ENCODE peak calls at places on chromosomes 1 and 21, in seven cellular contexts. D, E, V, R, G, N and H are unnamed samples. For H3K4me1, the result is how much of the 10 kb centered on the place peaks cover.

GRCh38 chr1:223820976-223821375 is 24.8 kb downstream of the TP53BP2 start:
- DNase-seq in D (no peak), E (no peak), V (no peak), R (no peak), G (no peak), N (no peak), H (no peak)

GRCh38 chr1:93178418-93178817 is 1.8 kb downstream of the TMED5 start:
- DNase-seq in D (peak), E (no peak), V (no peak), R (peak), G (no peak), N (no peak), H (no peak)

GRCh38 chr1:247324204-247324787 is 7.4 kb downstream of the ZNF496 start:
- DNase-seq in D (no peak), E (no peak), V (no peak), R (no peak), G (no peak), N (no peak), H (no peak)

GRCh38 chr1:239884776-239885175 is 206.9 kb upstream of the FMN2 start:
- DNase-seq in D (no peak), E (no peak), V (no peak), R (peak), G (no peak), N (no peak), H (no peak)

GRCh38 chr21:15804247-15804985 is 74.6 kb downstream of the USP25 start:
- DNase-seq in D (no peak), E (no peak), V (no peak), R (no peak), G (no peak), N (no peak), H (no peak)

GRCh38 chr21:43023175-43023574 is 48.8 kb downstream of the PKNOX1 start:
- DNase-seq in D (no peak), E (no peak), V (no peak), R (no peak), G (no peak), N (no peak), H (no peak)

GRCh38 chr1:210232524-210233215 is at the start of gene SERTAD4:
- DNase-seq in D (peak), E (peak), V (no peak), R (peak), G (no peak), N (peak), H (peak)

GRCh38 chr1:90959352-90960206 is 62.3 kb downstream of the ZNF644 start:
- DNase-seq in D (no peak), E (no peak), V (no peak), R (peak), G (no peak), N (no peak), H (no peak)

DNA sequence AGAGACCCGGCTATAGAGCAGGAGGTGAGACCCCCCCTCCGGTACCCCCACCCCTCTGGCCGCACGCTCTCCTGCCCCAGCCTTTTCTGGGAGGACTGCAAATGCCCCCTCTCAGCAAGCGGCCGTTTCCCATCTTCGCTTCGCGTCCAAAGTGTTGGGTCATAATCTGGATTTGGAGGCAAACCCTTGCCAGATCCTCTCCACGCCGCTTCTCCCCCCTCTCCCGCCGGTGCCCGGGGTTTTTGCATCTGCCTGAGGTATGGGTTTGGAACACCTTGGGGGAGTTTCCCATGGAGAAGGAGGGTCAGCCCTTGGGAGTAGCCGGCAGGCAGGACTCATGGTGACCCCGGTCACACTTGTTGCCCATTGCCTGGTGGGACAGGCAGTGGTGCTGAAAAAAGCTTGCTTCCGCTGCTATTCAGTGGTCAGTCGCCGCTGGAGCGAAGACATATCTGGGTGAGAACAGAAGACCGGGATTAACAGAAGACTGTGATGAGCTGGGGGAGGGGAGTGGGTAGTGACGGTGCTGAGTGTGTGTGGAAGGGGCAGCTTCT is 948 bp downstream of the KCNK2 start:
- DNase-seq in D (no peak), E (peak), V (no peak), R (peak), G (peak), N (no peak), H (peak)
- H3K4me3 ChIP-seq in D (no peak), E (peak), V (no peak), R (peak), G (peak), N (peak), H (no peak)

GRCh38 chr1:53411541-53412152 is 47.6 kb upstream of the DMRTB1 start:
- DNase-seq in D (no peak), E (no peak), V (no peak), R (peak), G (no peak), N (no peak), H (no peak)

GRCh38 chr1:53412285-53413174 is 46.7 kb upstream of the DMRTB1 start:
- DNase-seq in D (no peak), E (no peak), V (no peak), R (no peak), G (no peak), N (no peak), H (no peak)

GRCh38 chr1:53414632-53415031 is 44.6 kb upstream of the DMRTB1 start:
- DNase-seq in D (no peak), E (no peak), V (no peak), R (no peak), G (no peak), N (no peak), H (no peak)

GRCh38 chr1:53415432-53415831 is 43.8 kb upstream of the DMRTB1 start:
- DNase-seq in D (no peak), E (no peak), V (no peak), R (no peak), G (no peak), N (no peak), H (no peak)

DNA sequence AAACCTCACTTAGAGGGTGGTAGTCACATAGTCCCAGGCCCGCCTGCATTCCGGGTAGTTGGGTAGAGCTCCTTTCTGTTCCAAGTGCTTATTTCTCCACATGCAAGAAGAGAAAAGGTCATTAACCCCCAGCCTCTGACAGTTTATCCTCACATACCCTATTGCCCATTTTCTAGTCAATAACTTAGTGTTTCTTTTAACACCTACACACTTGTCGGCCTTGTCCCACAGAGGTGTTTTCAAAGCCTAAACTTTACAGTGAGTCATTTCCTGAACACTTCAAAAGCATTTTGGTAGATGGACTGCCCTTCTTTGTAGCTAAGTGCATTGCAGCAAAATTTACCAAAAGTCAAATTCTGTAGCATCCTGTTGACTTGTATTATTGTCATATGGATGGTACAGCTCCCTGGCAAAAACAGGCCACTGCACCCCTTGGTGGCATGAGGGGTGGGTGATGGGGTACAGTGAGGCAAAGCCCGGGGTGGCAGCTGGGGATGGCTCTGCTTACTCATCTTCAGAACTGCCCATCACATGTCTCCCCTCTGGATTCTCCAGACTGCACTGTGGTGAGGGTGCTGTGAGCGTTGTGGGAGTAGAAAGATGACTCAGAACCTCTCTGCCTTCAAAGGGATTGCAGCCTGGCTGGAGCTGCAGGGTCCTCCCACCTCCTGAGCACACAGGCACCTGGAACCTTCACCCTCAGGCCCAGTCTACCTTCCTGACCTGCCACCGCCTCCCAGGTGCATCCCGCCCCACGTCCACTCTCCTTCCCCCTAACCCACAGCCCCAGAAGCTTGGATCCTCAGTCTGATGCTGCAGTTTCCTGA is 45.8 kb upstream of the DMRTB1 start:
- DNase-seq in D (no peak), E (no peak), V (peak), R (peak), G (no peak), N (no peak), H (no peak)
- H3K4me1 ChIP-seq in D (under half), E (under half), V (under half), R (under half), G (under half), N (under half), H (under half)

GRCh38 chr1:225652726-225653462 is at the start of gene ENAH:
- DNase-seq in D (peak), E (peak), V (peak), R (peak), G (peak), N (peak), H (peak)

GRCh38 chr1:225655509-225656258 is 2.8 kb upstream of the ENAH start:
- DNase-seq in D (peak), E (peak), V (no peak), R (peak), G (no peak), N (peak), H (peak)

GRCh38 chr1:225654688-225655508 is 2.0 kb upstream of the ENAH start:
- DNase-seq in D (no peak), E (no peak), V (no peak), R (no peak), G (no peak), N (no peak), H (no peak)

GRCh38 chr1:225653463-225654276 is 747 bp upstream of the ENAH start:
- DNase-seq in D (peak), E (peak), V (no peak), R (peak), G (peak), N (peak), H (peak)

DNA sequence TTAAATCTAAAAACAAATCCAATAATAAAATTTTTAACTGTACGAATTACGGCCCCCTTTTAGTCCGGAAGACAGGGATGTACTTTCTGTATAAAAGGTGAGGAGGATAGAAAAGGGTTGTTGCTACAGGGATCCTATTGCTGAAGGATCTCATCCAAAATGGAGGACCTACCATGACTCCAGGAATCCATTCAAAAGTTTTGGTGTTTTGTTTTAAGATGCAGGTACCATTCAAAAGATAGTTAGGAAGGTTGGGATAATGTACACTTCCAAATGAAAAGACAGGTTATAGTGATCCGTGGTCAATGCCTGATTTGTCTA is 1.3 kb upstream of the ENAH start:
- DNase-seq in D (peak), E (no peak), V (no peak), R (no peak), G (no peak), N (peak), H (no peak)
- H3K4me3 ChIP-seq in D (peak), E (peak), V (no peak), R (peak), G (peak), N (peak), H (peak)

GRCh38 chr1:112935474-112936289 is 20.3 kb downstream of the SLC16A1 start:
- DNase-seq in D (no peak), E (no peak), V (no peak), R (peak), G (no peak), N (peak), H (no peak)

GRCh38 chr1:112938188-112938587 is 17.8 kb downstream of the SLC16A1 start:
- DNase-seq in D (peak), E (no peak), V (no peak), R (no peak), G (no peak), N (no peak), H (no peak)

GRCh38 chr1:112937495-112937894 is 18.5 kb downstream of the SLC16A1 start:
- DNase-seq in D (peak), E (no peak), V (no peak), R (no peak), G (no peak), N (no peak), H (no peak)

GRCh38 chr1:112934562-112934952 is 21.4 kb downstream of the SLC16A1 start:
- DNase-seq in D (no peak), E (no peak), V (no peak), R (peak), G (no peak), N (no peak), H (no peak)

GRCh38 chr1:112937070-112937469 is 18.9 kb downstream of the SLC16A1 start:
- DNase-seq in D (no peak), E (no peak), V (no peak), R (peak), G (no peak), N (no peak), H (no peak)
- H3K4me1 ChIP-seq in D (under half), E (under half), V (under half), R (under half), G (under half), N (under half), H (under half)

DNA sequence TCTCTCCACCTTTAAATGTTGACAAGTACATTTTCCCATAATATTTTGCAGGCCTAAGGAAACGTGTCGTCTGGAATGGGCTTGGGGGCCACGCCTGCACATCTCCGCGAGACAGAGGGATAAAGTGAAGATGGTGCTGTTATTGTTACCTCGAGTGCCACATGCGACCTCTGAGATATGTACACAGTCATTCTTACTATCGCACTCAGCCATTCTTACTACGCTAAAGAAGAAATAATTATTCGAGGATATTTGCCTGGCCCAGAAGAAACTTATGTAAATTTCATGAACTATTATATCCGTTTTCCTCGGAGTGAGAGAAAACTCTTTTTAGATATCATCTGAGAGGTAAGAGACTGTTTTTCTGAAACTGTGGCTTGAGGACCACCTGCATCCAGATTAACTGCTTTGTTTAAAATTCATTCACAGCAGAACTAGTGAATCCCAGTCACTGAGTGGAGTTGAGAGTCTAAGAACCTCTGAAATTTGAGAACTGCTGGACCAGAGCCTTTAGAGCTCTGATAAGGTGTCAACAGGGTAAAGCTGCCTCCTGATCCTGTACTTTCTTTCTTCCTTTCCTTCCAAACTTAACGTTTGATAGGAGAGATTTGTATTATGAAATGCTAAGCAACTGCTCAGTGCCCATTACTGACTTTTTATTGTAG is 808 bp downstream of the EXO1 start:
- DNase-seq in D (no peak), E (peak), V (no peak), R (no peak), G (no peak), N (no peak), H (no peak)
- H3K4me3 ChIP-seq in D (peak), E (peak), V (no peak), R (peak), G (peak), N (peak), H (peak)

GRCh38 chr1:25621876-25622275 is 5.3 kb downstream of the MAN1C1 start:
- DNase-seq in D (no peak), E (no peak), V (no peak), R (no peak), G (no peak), N (no peak), H (no peak)

GRCh38 chr1:25624155-25624554 is 7.6 kb downstream of the MAN1C1 start:
- DNase-seq in D (no peak), E (no peak), V (no peak), R (no peak), G (no peak), N (no peak), H (no peak)

GRCh38 chr1:25623007-25623406 is 6.4 kb downstream of the MAN1C1 start:
- DNase-seq in D (no peak), E (no peak), V (no peak), R (no peak), G (no peak), N (no peak), H (no peak)

GRCh38 chr1:25623731-25624130 is 7.1 kb downstream of the MAN1C1 start:
- DNase-seq in D (no peak), E (no peak), V (no peak), R (no peak), G (no peak), N (no peak), H (no peak)

DNA sequence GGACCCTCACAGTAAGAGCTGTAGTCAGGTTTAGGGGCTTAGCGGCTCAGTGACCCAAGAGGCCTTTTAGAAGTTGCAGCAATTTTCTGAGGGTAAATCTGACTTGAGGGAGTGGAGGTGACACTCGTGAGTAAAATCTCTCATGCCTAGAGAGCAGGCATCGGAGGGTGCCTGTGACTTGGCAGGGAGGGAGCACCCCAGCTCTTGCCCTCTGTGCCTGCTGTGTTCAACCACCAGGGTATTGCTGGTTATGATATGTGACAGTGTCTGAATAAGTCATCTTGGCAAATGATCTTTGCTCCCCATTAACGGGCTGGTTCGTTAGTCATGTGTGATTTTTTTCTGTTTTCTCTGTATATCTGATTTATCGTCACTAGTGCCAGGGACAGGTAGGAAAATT is 5.9 kb downstream of the MAN1C1 start:
- DNase-seq in D (no peak), E (no peak), V (peak), R (no peak), G (no peak), N (no peak), H (no peak)
- H3K4me1 ChIP-seq in D (under half), E (under half), V (half or more), R (under half), G (under half), N (under half), H (under half)

DNA sequence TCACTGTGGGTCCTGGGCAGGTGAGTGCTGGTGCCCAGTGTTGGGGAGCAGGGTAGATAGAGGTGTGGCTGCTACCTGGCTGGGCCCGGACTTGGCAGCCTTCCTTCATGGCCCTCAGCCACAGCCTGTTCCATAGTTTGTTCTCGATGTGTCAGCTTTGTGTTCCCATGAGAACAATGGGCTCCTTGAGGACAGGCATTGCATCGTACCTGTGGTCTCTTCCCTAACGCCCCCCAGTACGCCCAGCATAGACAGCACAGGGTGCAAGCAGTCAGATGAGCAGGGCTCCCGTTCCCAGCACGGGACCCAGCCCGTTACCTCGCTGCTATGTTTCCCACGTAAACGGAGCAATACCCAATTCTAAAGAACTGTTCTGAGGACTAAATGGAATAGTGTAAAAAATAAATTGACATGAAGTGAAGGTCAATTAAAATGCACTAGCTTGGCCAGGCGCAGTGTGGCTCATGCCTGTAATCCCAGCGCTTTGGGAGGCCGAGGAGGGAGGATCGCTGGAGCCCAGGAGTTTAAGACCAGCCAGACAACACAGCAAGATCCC is 775 bp upstream of the SLX9 start:
- DNase-seq in D (no peak), E (no peak), V (no peak), R (no peak), G (no peak), N (no peak), H (no peak)
- H3K4me3 ChIP-seq in D (peak), E (peak), V (peak), R (peak), G (peak), N (peak), H (peak)

DNA sequence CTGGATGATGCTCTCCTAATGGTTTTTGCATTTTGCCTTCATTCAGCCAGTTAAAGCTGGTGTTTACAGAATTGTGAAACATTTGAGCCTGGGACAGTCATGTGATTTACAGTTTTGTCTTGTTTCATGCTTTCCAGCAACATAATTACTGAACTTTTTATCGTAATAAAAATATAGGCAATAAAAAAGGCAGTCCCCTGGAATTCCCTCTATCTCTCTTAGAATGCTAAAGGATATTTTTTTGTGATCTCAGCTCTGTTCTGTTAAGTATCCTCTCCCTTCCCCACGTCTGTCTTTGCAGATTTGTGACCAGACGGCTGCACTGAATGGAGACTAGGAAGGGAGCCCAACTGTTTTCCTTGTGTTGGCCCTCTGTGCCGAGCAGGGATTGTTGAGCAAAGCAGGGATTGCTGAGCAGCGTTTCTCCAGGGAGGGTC is 70.3 kb upstream of the RGL1 start:
- DNase-seq in D (no peak), E (peak), V (no peak), R (peak), G (no peak), N (no peak), H (no peak)
- H3K4me1 ChIP-seq in D (under half), E (half or more), V (under half), R (under half), G (under half), N (under half), H (under half)